ENCODE peak calls at places on chromosomes 5 and 9, in four cellular contexts. K is neuronal stem cell, I is lung, H is left ventricle myocardium inferior. R is an unnamed sample. For H3K36me3, the result is how much of the 10 kb centered on the place peaks cover.

GRCh38 chr5:21212026-21212425 is 1224.0 kb upstream of the CDH18 start:
- DNase-seq in I (no peak), K (no peak), H (no peak), R (no peak)

GRCh38 chr5:83450183-83450839 is 21.2 kb upstream of the VCAN start:
- DNase-seq in H (no peak), K (no peak), I (no peak), R (peak)

GRCh38 chr5:14463629-14464028 is 118.0 kb upstream of the OTULINL start:
- DNase-seq in H (no peak), I (no peak), K (no peak), R (no peak)

GRCh38 chr5:159864885-159865622 is 51.2 kb upstream of the ADRA1B start:
- DNase-seq in I (no peak), K (no peak), H (no peak), R (no peak)

GRCh38 chr9:87206064-87206661 is 258.9 kb upstream of the GAS1 start:
- DNase-seq in I (no peak), K (no peak), H (no peak), R (peak)

GRCh38 chr5:96816991-96817390 is 9.2 kb upstream of the ERAP1 start:
- DNase-seq in I (no peak), K (no peak), H (no peak), R (no peak)

GRCh38 chr5:142322403-142322746 is 2.4 kb downstream of the SPRY4 start:
- DNase-seq in K (no peak), H (no peak), I (no peak), R (no peak)

GRCh38 chr9:89911721-89912604 is 307.2 kb downstream of the GADD45G start:
- DNase-seq in I (peak), H (no peak), K (no peak), R (no peak)

GRCh38 chr5:74938250-74938649 is 72.1 kb upstream of the FAM169A start:
- DNase-seq in K (no peak), I (no peak), H (no peak), R (no peak)

GRCh38 chr5:77632526-77633268 is 5.8 kb downstream of the OTP start:
- DNase-seq in I (no peak), H (no peak), K (no peak), R (no peak)

GRCh38 chr5:168390491-168390890 is 95.8 kb upstream of the RARS1 start:
- DNase-seq in K (no peak), I (no peak), H (no peak), R (no peak)

GRCh38 chr5:517535-518100 is 6.6 kb downstream of the SLC9A3 start:
- DNase-seq in K (no peak), I (no peak), H (no peak), R (no peak)

GRCh38 chr5:10489810-10490426 is 48.2 kb downstream of the ROPN1L start:
- DNase-seq in K (no peak), H (no peak), I (no peak), R (peak)

GRCh38 chr5:19125956-19126713 is 861.9 kb downstream of the CDH18 start:
- DNase-seq in I (no peak), K (no peak), H (no peak), R (no peak)

GRCh38 chr5:90792725-90793124 is 234.1 kb downstream of the ADGRV1 start:
- DNase-seq in I (no peak), K (no peak), H (no peak), R (no peak)

GRCh38 chr5:89059274-89059673 is 176.3 kb upstream of the MEF2C start:
- DNase-seq in H (no peak), K (no peak), I (no peak), R (no peak)

GRCh38 chr5:128579669-128580068 is 41.6 kb upstream of the FBN2 start:
- DNase-seq in I (no peak), H (no peak), K (no peak), R (no peak)

GRCh38 chr9:107518037-107518786 is 28.6 kb upstream of the KLF4 start:
- DNase-seq in H (no peak), I (no peak), K (no peak), R (no peak)

GRCh38 chr9:88090151-88090581 is 48.1 kb downstream of the SPATA31C2 start:
- DNase-seq in I (no peak), H (peak), K (no peak), R (no peak)

GRCh38 chr9:976258-976804 is at the start of gene DMRT3:
- DNase-seq in K (peak), H (no peak), I (no peak), R (no peak)
- H3K4me3 ChIP-seq in K (peak), H (peak), I (peak), R (no peak)

GRCh38 chr9:15189491-15189890 is 117.5 kb downstream of the TTC39B start:
- DNase-seq in I (no peak), K (no peak), H (no peak), R (no peak)
- H3K27ac ChIP-seq in I (no peak), K (no peak), H (no peak), R (no peak)

GRCh38 chr9:137785704-137786161 is 91.8 kb upstream of the CACNA1B start:
- DNase-seq in I (no peak), H (no peak), K (peak), R (no peak)
- H3K36me3 ChIP-seq in I (under half), H (half or more), K (half or more), R (under half)

GRCh38 chr9:137053944-137054931 is at the start of gene ENTPD2:
- DNase-seq in K (no peak), I (no peak), H (no peak), R (no peak)
- H3K4me3 ChIP-seq in K (peak), I (peak), H (peak), R (no peak)

GRCh38 chr9:112445196-112445595 is 41.4 kb upstream of the KIAA1958 start:
- DNase-seq in I (no peak), H (no peak), K (no peak), R (no peak)
- H3K27ac ChIP-seq in I (no peak), H (no peak), K (no peak), R (no peak)

GRCh38 chr5:32264954-32265572 is 47.7 kb downstream of the MTMR12 start:
- DNase-seq in H (no peak), I (no peak), K (no peak), R (no peak)
- H3K36me3 ChIP-seq in H (half or more), I (under half), K (half or more), R (under half)

R was measured in SJSA1.